ENCODE peak calls at places on chromosomes 3 and 15, in seven cellular contexts. C is mesendoderm, Z is IMR-90, W is trophoblast cell, K is H9, G is mesenchymal stem cell, F is H1. L is an unnamed sample.

GRCh38 chr3:110583373-110583935 is 488.2 kb upstream of the NECTIN3 start:
- DNase-seq in K (no peak), F (no peak), G (no peak), C (peak), W (no peak), Z (peak), L (peak)

GRCh38 chr3:133943639-133944131 is 48.0 kb upstream of the RAB6B start:
- DNase-seq in F (no peak), K (peak), W (peak), Z (peak), C (no peak), G (peak), L (no peak)

GRCh38 chr3:67819447-67819846 is 165.0 kb upstream of the SUCLG2 start:
- DNase-seq in K (peak), C (peak), Z (no peak), G (no peak), F (no peak), W (no peak), L (peak)

GRCh38 chr15:81016253-81017068 is 15.7 kb downstream of the TLNRD1 start:
- DNase-seq in Z (no peak), W (no peak), F (no peak), K (no peak), G (no peak), C (no peak), L (no peak)

GRCh38 chr3:46670000-46670890 is 23.2 kb downstream of the ALS2CL start:
- DNase-seq in F (no peak), W (no peak), K (peak), Z (no peak), C (no peak), G (no peak), L (no peak)

GRCh38 chr3:30644615-30645014 is 38.2 kb downstream of the TGFBR2 start:
- DNase-seq in K (no peak), G (peak), F (no peak), Z (peak), W (no peak), C (no peak), L (no peak)

GRCh38 chr3:187293514-187293870 is 2.0 kb upstream of the MASP1 start:
- DNase-seq in K (no peak), G (no peak), C (no peak), W (no peak), Z (no peak), F (no peak), L (no peak)

GRCh38 chr15:90956551-90957104 is 1.9 kb downstream of the RCCD1 start:
- DNase-seq in K (peak), Z (peak), G (peak), C (peak), F (no peak), W (peak), L (peak)

GRCh38 chr3:141401584-141402475 is 33.5 kb downstream of the ZBTB38 start:
- DNase-seq in K (peak), W (peak), G (peak), F (no peak), C (peak), Z (no peak), L (no peak)

GRCh38 chr3:172140499-172141391 is 101.4 kb downstream of the FNDC3B start:
- DNase-seq in K (no peak), W (peak), G (peak), Z (peak), F (no peak), C (peak), L (no peak)

GRCh38 chr3:54817628-54818027 is 110.2 kb downstream of the LRTM1 start:
- DNase-seq in Z (peak), C (no peak), W (peak), G (peak), F (no peak), K (no peak), L (no peak)

GRCh38 chr15:31387483-31388118 is 61.0 kb downstream of the KLF13 start:
- DNase-seq in G (no peak), F (no peak), W (no peak), C (no peak), Z (peak), K (no peak), L (no peak)

GRCh38 chr3:149342413-149343340 is 9.2 kb upstream of the TM4SF18 start:
- DNase-seq in F (no peak), G (peak), C (no peak), W (no peak), Z (peak), K (no peak), L (no peak)

GRCh38 chr3:67461667-67462142 is 192.7 kb downstream of the SUCLG2 start:
- DNase-seq in F (no peak), G (peak), Z (peak), K (no peak), C (no peak), W (no peak), L (no peak)

GRCh38 chr3:60393946-60394345 is 857.3 kb downstream of the FHIT start:
- DNase-seq in Z (no peak), G (no peak), F (no peak), W (peak), K (no peak), C (no peak), L (no peak)

GRCh38 chr3:149186219-149186618 is 35.4 kb downstream of the CP start:
- DNase-seq in Z (no peak), W (no peak), F (no peak), G (no peak), C (peak), K (no peak), L (no peak)

GRCh38 chr3:177321819-177322218 is 124.5 kb upstream of the TBL1XR1 start:
- DNase-seq in Z (no peak), K (no peak), C (no peak), F (no peak), G (no peak), W (no peak), L (no peak)

GRCh38 chr3:24088782-24089181 is 143.7 kb downstream of the NR1D2 start:
- DNase-seq in Z (peak), C (peak), W (no peak), G (peak), F (no peak), K (no peak), L (no peak)

GRCh38 chr15:70512772-70513362 is 250.5 kb downstream of the UACA start:
- DNase-seq in K (peak), C (peak), F (peak), W (peak), G (peak), Z (peak), L (no peak)

GRCh38 chr15:49865925-49866757 is 245.3 kb downstream of the DTWD1 start:
- DNase-seq in K (no peak), F (no peak), C (no peak), G (no peak), Z (no peak), W (peak), L (no peak)

GRCh38 chr15:39474657-39475056 is 106.2 kb upstream of the THBS1 start:
- DNase-seq in F (no peak), K (no peak), Z (no peak), G (peak), C (peak), W (no peak), L (no peak)

GRCh38 chr3:168426196-168426595 is 330.5 kb upstream of the GOLIM4 start:
- DNase-seq in F (no peak), G (no peak), C (no peak), Z (peak), K (no peak), W (no peak), L (no peak)

GRCh38 chr3:168436327-168436726 is 340.6 kb upstream of the GOLIM4 start:
- DNase-seq in G (no peak), W (no peak), Z (no peak), K (no peak), C (no peak), F (no peak), L (no peak)

GRCh38 chr3:168427830-168428471 is 332.2 kb upstream of the GOLIM4 start:
- DNase-seq in C (no peak), F (no peak), W (no peak), Z (no peak), G (no peak), K (no peak), L (no peak)

DNA sequence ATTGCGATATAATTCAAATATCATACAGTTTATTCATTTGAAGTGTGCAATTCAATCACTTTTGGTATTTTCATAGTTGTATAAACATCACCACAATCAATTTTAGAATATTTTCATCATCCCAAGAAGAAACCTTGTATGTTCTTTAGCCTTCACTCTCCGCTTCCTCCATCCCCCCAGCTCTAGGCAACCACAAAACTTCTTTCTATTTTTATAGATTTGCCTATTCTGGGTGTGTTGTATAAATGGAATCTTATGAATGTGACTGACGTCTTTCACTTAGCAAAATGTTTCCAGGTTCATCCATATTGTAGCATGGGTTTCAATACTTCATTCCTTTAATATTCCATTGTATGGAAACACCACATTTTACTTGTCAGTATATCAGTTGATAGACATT is 335.7 kb upstream of the GOLIM4 start:
- DNase-seq in F (no peak), C (no peak), K (no peak), G (no peak), Z (no peak), W (no peak), L (no peak)
- H3K27ac ChIP-seq in F (no peak), C (no peak), K (no peak), G (no peak), Z (no peak), W (no peak), L (no peak)

GRCh38 chr3:37179144-37179967 is 5.0 kb upstream of the LRRFIP2 start:
- DNase-seq in C (no peak), F (no peak), Z (no peak), K (no peak), W (no peak), G (no peak), L (no peak)

GRCh38 chr3:37183976-37184375 is 9.6 kb upstream of the LRRFIP2 start:
- DNase-seq in W (no peak), K (no peak), G (no peak), Z (no peak), F (no peak), C (no peak), L (no peak)

GRCh38 chr3:37181766-37182165 is 7.4 kb upstream of the LRRFIP2 start:
- DNase-seq in Z (no peak), G (no peak), W (peak), F (no peak), K (no peak), C (no peak), L (no peak)

GRCh38 chr3:37183375-37183831 is 9.0 kb upstream of the LRRFIP2 start:
- DNase-seq in G (peak), Z (peak), K (no peak), F (no peak), C (peak), W (peak), L (no peak)

GRCh38 chr3:37182816-37183215 is 8.4 kb upstream of the LRRFIP2 start:
- DNase-seq in F (no peak), K (no peak), C (no peak), Z (no peak), G (no peak), W (no peak), L (no peak)
- H2AK5ac ChIP-seq in F (no peak), K (no peak), C (no peak), Z (no peak), G (no peak), W (no peak), L (no peak)

GRCh38 chr3:112654492-112654891 is 13.5 kb upstream of the CCDC80 start:
- DNase-seq in K (no peak), Z (peak), C (no peak), G (no peak), W (no peak), F (no peak), L (no peak)
- H3K27ac ChIP-seq in K (no peak), Z (peak), C (no peak), G (peak), W (peak), F (no peak), L (no peak)

DNA sequence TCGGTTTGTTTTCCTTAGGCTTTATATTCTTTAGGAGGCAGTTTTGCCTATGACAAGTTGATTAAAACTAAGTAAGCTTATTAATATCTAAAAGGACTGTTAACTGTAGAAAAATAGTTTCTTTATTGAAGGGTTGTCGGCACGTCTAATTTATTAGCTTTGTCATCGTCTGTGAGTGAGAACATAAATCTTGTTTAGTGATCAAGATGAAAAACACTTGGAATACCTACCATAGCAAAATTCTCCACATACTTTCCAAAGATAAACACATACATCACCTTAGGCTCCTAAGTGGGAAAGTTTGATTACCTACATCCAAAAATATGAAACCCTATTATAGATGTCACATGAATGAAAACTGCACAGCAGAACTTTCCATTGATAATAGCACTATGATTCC is 139.1 kb upstream of the BNIP2 start:
- DNase-seq in C (no peak), F (no peak), Z (no peak), G (no peak), K (no peak), W (no peak), L (no peak)
- H2AK5ac ChIP-seq in C (no peak), F (no peak), Z (no peak), G (no peak), K (no peak), W (no peak), L (no peak)

DNA sequence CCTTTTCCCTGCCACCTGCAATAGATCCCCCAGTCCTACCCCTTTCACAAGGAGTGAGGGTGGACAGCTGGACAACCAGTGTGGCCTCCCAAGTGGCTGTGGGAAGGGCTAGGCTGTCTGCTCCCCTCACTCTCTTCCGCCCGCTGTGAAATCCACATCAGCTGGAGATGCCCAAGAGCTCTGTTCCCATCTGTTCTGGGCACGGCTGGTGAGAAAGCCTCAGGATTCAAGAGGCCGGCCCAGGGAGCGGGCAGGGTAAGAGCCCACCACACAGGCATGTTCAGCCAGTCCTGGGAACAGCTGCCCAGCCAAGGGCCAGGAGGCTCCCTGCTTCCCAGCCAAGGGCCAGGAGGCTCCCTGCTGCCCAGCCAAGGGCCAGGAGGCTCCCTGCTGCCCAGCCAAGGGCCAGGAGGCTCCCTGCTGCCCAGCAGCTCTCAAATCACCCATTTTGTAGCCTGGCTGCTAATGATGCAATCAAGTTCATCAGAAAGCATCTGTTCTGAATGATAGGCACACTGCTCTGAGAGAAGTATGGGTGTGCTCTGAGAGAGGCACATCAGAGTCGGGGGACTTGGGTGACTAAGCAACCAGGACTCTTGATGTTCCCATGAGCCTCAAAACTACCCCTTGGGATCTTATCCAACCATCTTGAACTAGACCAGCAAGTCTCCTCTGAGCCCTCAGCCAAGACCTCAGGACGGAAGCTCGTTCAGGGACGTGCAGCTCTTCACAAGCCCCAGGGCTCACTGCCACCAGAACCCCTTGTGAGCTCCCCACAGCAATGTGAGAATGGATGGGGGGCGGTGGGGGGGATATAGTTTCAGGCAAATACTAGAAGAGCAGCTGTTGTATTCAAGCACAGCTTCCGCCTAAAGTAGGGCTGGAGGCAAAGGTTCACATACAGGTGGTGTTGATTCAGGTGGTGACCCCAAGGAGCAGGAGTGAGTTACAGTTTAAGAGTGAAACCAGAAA is 52.4 kb upstream of the HES1 start:
- DNase-seq in F (no peak), W (no peak), Z (no peak), K (no peak), C (no peak), G (peak), L (no peak)
- H3K27ac ChIP-seq in F (no peak), W (no peak), Z (no peak), K (no peak), C (no peak), G (no peak), L (no peak)

DNA sequence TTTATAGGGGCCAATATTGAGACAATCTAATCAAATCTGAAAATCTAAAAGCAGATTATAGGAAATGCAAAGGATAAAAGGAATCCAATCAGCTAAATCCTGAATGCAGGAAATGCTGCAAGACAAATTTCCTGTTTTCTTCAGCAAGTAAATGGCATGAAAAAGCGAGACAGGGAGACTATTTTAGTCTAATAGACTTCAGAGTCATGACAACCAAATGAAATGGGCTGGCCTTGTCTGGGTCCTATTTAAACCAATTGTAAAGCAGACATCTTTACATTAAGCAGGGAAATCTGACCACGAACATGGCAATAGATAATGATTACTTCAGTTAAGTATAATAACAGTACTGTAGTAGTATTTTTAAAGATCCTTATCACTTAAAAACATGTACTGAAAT is 2.1 kb downstream of the DBR1 start:
- DNase-seq in Z (no peak), G (no peak), F (no peak), W (no peak), K (no peak), C (no peak), L (no peak)
- H2AK5ac ChIP-seq in Z (no peak), G (no peak), F (no peak), W (no peak), K (no peak), C (no peak), L (no peak)

GRCh38 chr15:78264304-78265136 is at the start of gene DNAJA4:
- DNase-seq in G (no peak), F (no peak), C (no peak), W (no peak), Z (no peak), K (peak), L (no peak)

GRCh38 chr15:78266229-78266628 is 1.9 kb downstream of the DNAJA4 start:
- DNase-seq in G (no peak), W (no peak), F (no peak), C (no peak), K (no peak), Z (no peak), L (no peak)

GRCh38 chr15:78265137-78265460 is 737 bp downstream of the DNAJA4 start:
- DNase-seq in C (no peak), W (no peak), F (no peak), Z (no peak), K (no peak), G (no peak), L (no peak)

GRCh38 chr15:78266806-78267205 is 2.4 kb downstream of the DNAJA4 start:
- DNase-seq in F (no peak), G (no peak), Z (no peak), W (no peak), C (no peak), K (no peak), L (no peak)

GRCh38 chr15:78265752-78266224 is 1.4 kb downstream of the DNAJA4 start:
- DNase-seq in F (no peak), W (no peak), Z (peak), C (no peak), G (peak), K (no peak), L (no peak)
- H3K27ac ChIP-seq in F (no peak), W (no peak), Z (no peak), C (no peak), G (no peak), K (no peak), L (no peak)

GRCh38 chr3:17340693-17341092 is 401.7 kb downstream of the TBC1D5 start:
- DNase-seq in Z (no peak), F (no peak), C (no peak), G (no peak), W (no peak), K (no peak), L (no peak)
- H2AK5ac ChIP-seq in Z (no peak), F (no peak), C (no peak), G (no peak), W (no peak), K (no peak), L (no peak)

GRCh38 chr3:159902531-159903314 is 85.9 kb upstream of the IL12A start:
- DNase-seq in G (no peak), F (no peak), C (peak), W (no peak), K (no peak), Z (no peak), L (no peak)
- H3K27ac ChIP-seq in G (no peak), F (no peak), C (no peak), W (no peak), K (no peak), Z (no peak), L (no peak)

DNA sequence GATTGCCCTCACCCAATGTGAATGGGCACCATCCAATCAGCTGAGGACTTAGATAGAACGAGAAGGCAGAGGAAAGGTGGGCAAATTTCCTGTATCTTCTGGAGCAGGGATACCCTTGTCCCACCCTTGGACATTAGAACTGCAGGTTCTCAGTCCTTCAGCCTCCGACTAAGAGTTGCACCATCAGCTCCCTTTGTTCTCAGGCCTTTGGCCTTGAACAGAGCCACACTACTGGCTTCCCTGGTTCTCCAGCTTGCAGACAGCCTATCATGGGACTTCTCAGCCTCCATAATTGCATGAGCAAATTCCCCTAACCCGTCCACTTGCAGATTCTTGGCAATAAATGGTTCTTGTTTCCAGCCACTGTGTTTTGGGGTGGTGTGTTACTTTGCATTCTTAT is 102.4 kb downstream of the LSM3 start:
- DNase-seq in W (no peak), G (no peak), C (no peak), F (no peak), Z (no peak), K (no peak), L (no peak)
- H2AK5ac ChIP-seq in W (peak), G (peak), C (no peak), F (peak), Z (no peak), K (no peak), L (no peak)

L was measured in neuronal stem cell.